ENCODE peak calls at places on chromosomes 3 and 15, in ten cellular contexts. One of them, this sample, is unnamed.
A peak's percentile ranks its signal among the peaks of the same experiment; 100 is the strongest.

GRCh38 chr3:134326126-134326525 is 48.1 kb downstream of the AMOTL2 start:
- DNase-seq in prostate gland: no peak
- DNase-seq in sigmoid colon: no peak
- DNase-seq in coronary artery: no peak
- DNase-seq in IMR-90: no peak
- DNase-seq in upper lobe of right lung: no peak
- DNase-seq in pancreas: no peak
- DNase-seq in stomach: no peak
- DNase-seq in AG04450: no peak
- DNase-seq in lung: no peak
- DNase-seq in this sample: peak; percentile 23

GRCh38 chr3:13569641-13570390 is 20.9 kb downstream of the FBLN2 start:
- DNase-seq in prostate gland: no peak
- DNase-seq in sigmoid colon: no peak
- DNase-seq in coronary artery: no peak
- DNase-seq in IMR-90: peak; percentile 10
- DNase-seq in upper lobe of right lung: no peak
- DNase-seq in pancreas: no peak
- DNase-seq in stomach: no peak
- DNase-seq in AG04450: no peak
- DNase-seq in lung: no peak
- DNase-seq in this sample: peak; percentile 51

GRCh38 chr3:73745429-73746247 is 120.9 kb upstream of the PDZRN3 start:
- DNase-seq in prostate gland: peak; percentile 25
- DNase-seq in sigmoid colon: no peak
- DNase-seq in coronary artery: no peak
- DNase-seq in IMR-90: peak; percentile 33
- DNase-seq in upper lobe of right lung: no peak
- DNase-seq in pancreas: no peak
- DNase-seq in stomach: no peak
- DNase-seq in AG04450: no peak
- DNase-seq in lung: no peak
- DNase-seq in this sample: no peak

GRCh38 chr3:195768414-195768813 is 43.3 kb downstream of the MUC4 start:
- DNase-seq in prostate gland: no peak
- DNase-seq in sigmoid colon: no peak
- DNase-seq in coronary artery: no peak
- DNase-seq in IMR-90: no peak
- DNase-seq in upper lobe of right lung: no peak
- DNase-seq in pancreas: no peak
- DNase-seq in stomach: no peak
- DNase-seq in AG04450: no peak
- DNase-seq in lung: no peak
- DNase-seq in this sample: peak; percentile 6

GRCh38 chr3:192825191-192825590 is 92.5 kb downstream of the MB21D2 start:
- DNase-seq in prostate gland: no peak
- DNase-seq in sigmoid colon: no peak
- DNase-seq in coronary artery: no peak
- DNase-seq in IMR-90: no peak
- DNase-seq in upper lobe of right lung: no peak
- DNase-seq in pancreas: no peak
- DNase-seq in stomach: no peak
- DNase-seq in AG04450: no peak
- DNase-seq in lung: no peak
- DNase-seq in this sample: no peak

GRCh38 chr15:31391687-31392671 is 65.3 kb downstream of the KLF13 start:
- DNase-seq in prostate gland: peak; percentile 75
- DNase-seq in sigmoid colon: peak; percentile 94
- DNase-seq in coronary artery: peak; percentile 92
- DNase-seq in IMR-90: peak; percentile 62
- DNase-seq in upper lobe of right lung: peak; percentile 95
- DNase-seq in pancreas: peak; percentile 83
- DNase-seq in stomach: peak; percentile 90
- DNase-seq in AG04450: peak; percentile 23
- DNase-seq in lung: peak; percentile 83
- DNase-seq in this sample: no peak

GRCh38 chr15:99427668-99428361 is 138.0 kb upstream of the MEF2A start:
- DNase-seq in prostate gland: no peak
- DNase-seq in sigmoid colon: peak; percentile 12
- DNase-seq in coronary artery: no peak
- DNase-seq in IMR-90: no peak
- DNase-seq in upper lobe of right lung: peak; percentile 37
- DNase-seq in pancreas: no peak
- DNase-seq in stomach: no peak
- DNase-seq in AG04450: no peak
- DNase-seq in lung: no peak
- DNase-seq in this sample: peak; percentile 58

GRCh38 chr3:113051827-113052226 is 61.0 kb downstream of the GTPBP8 start:
- DNase-seq in prostate gland: peak; percentile 73
- DNase-seq in sigmoid colon: peak; percentile 82
- DNase-seq in coronary artery: no peak
- DNase-seq in IMR-90: no peak
- DNase-seq in upper lobe of right lung: no peak
- DNase-seq in pancreas: no peak
- DNase-seq in stomach: no peak
- DNase-seq in AG04450: no peak
- DNase-seq in lung: no peak
- DNase-seq in this sample: no peak

GRCh38 chr15:88604381-88604951 is 16.7 kb upstream of the AEN start:
- DNase-seq in prostate gland: no peak
- DNase-seq in sigmoid colon: no peak
- DNase-seq in coronary artery: no peak
- DNase-seq in IMR-90: no peak
- DNase-seq in upper lobe of right lung: no peak
- DNase-seq in pancreas: no peak
- DNase-seq in stomach: no peak
- DNase-seq in AG04450: no peak
- DNase-seq in lung: no peak
- DNase-seq in this sample: no peak

GRCh38 chr3:143769663-143770062 is 78.6 kb downstream of the SLC9A9 start:
- DNase-seq in prostate gland: no peak
- DNase-seq in sigmoid colon: no peak
- DNase-seq in coronary artery: no peak
- DNase-seq in IMR-90: peak; percentile 57
- DNase-seq in upper lobe of right lung: no peak
- DNase-seq in pancreas: no peak
- DNase-seq in stomach: no peak
- DNase-seq in AG04450: peak; percentile 13
- DNase-seq in lung: no peak
- DNase-seq in this sample: no peak

GRCh38 chr3:143764840-143765239 is 83.4 kb downstream of the SLC9A9 start:
- DNase-seq in prostate gland: no peak
- DNase-seq in sigmoid colon: no peak
- DNase-seq in coronary artery: no peak
- DNase-seq in IMR-90: no peak
- DNase-seq in upper lobe of right lung: no peak
- DNase-seq in pancreas: no peak
- DNase-seq in stomach: no peak
- DNase-seq in AG04450: no peak
- DNase-seq in lung: no peak
- DNase-seq in this sample: no peak

GRCh38 chr3:143757691-143758090 is 90.6 kb downstream of the SLC9A9 start:
- DNase-seq in prostate gland: no peak
- DNase-seq in sigmoid colon: no peak
- DNase-seq in coronary artery: no peak
- DNase-seq in IMR-90: no peak
- DNase-seq in upper lobe of right lung: no peak
- DNase-seq in pancreas: no peak
- DNase-seq in stomach: no peak
- DNase-seq in AG04450: no peak
- DNase-seq in lung: no peak
- DNase-seq in this sample: no peak

GRCh38 chr3:143763568-143764162 is 84.6 kb downstream of the SLC9A9 start:
- DNase-seq in prostate gland: no peak
- DNase-seq in sigmoid colon: no peak
- DNase-seq in coronary artery: no peak
- DNase-seq in IMR-90: peak; percentile 13
- DNase-seq in upper lobe of right lung: no peak
- DNase-seq in pancreas: no peak
- DNase-seq in stomach: no peak
- DNase-seq in AG04450: no peak
- DNase-seq in lung: no peak
- DNase-seq in this sample: no peak
- TF ChIP-seq CTCF in prostate gland: peak; percentile 37
- TF ChIP-seq CTCF in sigmoid colon: no peak
- TF ChIP-seq CTCF in coronary artery: no peak
- TF ChIP-seq CTCF in IMR-90: peak; percentile 36
- TF ChIP-seq CTCF in upper lobe of right lung: peak; percentile 37
- TF ChIP-seq CTCF in pancreas: no peak
- TF ChIP-seq CTCF in stomach: no peak
- TF ChIP-seq CTCF in AG04450: peak; percentile 49
- TF ChIP-seq CTCF in lung: no peak
- TF ChIP-seq CTCF in this sample: peak; percentile 82

GRCh38 chr3:38157117-38157516 is 8.2 kb upstream of the OXSR1 start:
- DNase-seq in prostate gland: no peak
- DNase-seq in sigmoid colon: no peak
- DNase-seq in coronary artery: no peak
- DNase-seq in IMR-90: no peak
- DNase-seq in upper lobe of right lung: no peak
- DNase-seq in pancreas: no peak
- DNase-seq in stomach: no peak
- DNase-seq in AG04450: no peak
- DNase-seq in lung: no peak
- DNase-seq in this sample: no peak
- H3K27ac ChIP-seq in prostate gland: no peak overlapping the region
- H3K27ac ChIP-seq in sigmoid colon: no peak overlapping the region
- H3K27ac ChIP-seq in coronary artery: no peak overlapping the region
- H3K27ac ChIP-seq in IMR-90: no peak overlapping the region
- H3K27ac ChIP-seq in upper lobe of right lung: no peak overlapping the region
- H3K27ac ChIP-seq in pancreas: no peak overlapping the region
- H3K27ac ChIP-seq in stomach: no peak overlapping the region
- H3K27ac ChIP-seq in AG04450: no peak overlapping the region
- H3K27ac ChIP-seq in lung: no peak overlapping the region
- H3K27ac ChIP-seq in this sample: peak overlapping the region; percentile 90

DNA sequence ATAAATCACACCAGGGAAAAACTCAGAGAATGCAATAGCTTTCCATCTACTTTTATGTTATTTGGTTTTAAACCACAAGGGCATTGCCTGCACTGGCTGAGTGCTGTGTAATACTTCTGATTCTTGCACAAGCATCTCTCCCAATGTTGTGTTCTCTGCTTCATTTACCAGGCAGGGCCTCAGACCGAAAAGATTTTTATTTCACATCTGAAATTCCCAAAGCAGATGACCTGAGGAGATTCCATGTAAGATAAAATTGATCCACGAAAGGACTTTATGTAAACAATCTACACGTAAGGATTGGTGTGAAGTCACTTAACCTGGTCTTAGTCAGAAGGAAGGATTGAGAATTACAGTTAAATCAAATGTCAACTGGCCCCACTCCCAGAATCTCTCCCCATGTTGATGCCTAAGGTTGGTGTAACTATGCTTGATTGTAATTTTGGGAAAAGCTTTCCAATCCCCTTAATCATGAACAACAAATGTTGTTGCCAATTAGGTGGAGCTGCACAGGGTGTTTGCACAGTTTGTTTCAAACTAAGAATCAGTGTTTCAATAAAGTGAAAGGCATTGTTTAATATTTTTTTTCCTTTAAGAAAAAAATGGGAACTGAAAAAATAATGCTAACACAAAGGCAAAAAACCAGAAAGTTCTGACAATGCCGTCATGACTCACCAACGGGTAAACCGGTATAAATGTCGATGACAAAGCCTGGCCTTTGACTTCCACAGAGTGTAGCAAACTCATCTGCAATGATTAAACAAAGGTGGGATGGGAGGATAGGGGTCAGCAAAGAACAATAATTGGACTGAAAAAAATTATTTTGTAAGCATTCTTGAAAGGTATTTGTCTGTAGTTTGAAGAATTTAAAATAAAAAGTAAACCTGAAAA is 128.6 kb downstream of the DUT start:
- DNase-seq in prostate gland: no peak
- DNase-seq in sigmoid colon: no peak
- DNase-seq in coronary artery: no peak
- DNase-seq in IMR-90: peak; percentile 79
- DNase-seq in upper lobe of right lung: no peak
- DNase-seq in pancreas: no peak
- DNase-seq in stomach: no peak
- DNase-seq in AG04450: peak; percentile 62
- DNase-seq in lung: no peak
- DNase-seq in this sample: no peak
- TF ChIP-seq CTCF in prostate gland: no peak
- TF ChIP-seq CTCF in sigmoid colon: no peak
- TF ChIP-seq CTCF in coronary artery: no peak
- TF ChIP-seq CTCF in IMR-90: peak; percentile 9
- TF ChIP-seq CTCF in upper lobe of right lung: no peak
- TF ChIP-seq CTCF in pancreas: no peak
- TF ChIP-seq CTCF in stomach: no peak
- TF ChIP-seq CTCF in AG04450: no peak
- TF ChIP-seq CTCF in lung: no peak
- TF ChIP-seq CTCF in this sample: no peak

DNA sequence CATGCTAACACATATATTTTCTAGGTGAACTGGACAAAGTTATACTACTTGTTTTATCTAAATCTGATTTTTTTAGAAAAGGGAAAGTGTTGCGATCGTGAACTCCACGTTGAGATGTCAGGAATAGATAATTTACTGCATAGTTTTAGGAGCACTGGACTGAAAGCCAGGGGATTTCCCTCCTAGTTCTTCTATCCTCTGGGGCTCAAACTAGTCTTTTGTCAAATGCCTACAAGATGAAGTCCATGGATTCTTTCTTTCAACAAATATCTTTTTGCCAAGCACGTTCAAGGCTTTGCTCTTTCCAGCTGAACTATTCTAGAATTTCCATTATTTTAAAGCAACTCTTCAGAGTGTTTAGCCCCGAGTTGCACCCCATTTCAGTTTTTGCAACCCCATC is 582 bp upstream of the HPS3 start:
- DNase-seq in prostate gland: no peak
- DNase-seq in sigmoid colon: no peak
- DNase-seq in coronary artery: no peak
- DNase-seq in IMR-90: peak; percentile 12
- DNase-seq in upper lobe of right lung: no peak
- DNase-seq in pancreas: no peak
- DNase-seq in stomach: no peak
- DNase-seq in AG04450: no peak
- DNase-seq in lung: no peak
- DNase-seq in this sample: no peak
- H3K27ac ChIP-seq in prostate gland: peak overlapping the region; percentile 84
- H3K27ac ChIP-seq in sigmoid colon: peak overlapping the region; percentile 88
- H3K27ac ChIP-seq in coronary artery: peak overlapping the region; percentile 85
- H3K27ac ChIP-seq in IMR-90: peak overlapping the region; percentile 69
- H3K27ac ChIP-seq in upper lobe of right lung: peak overlapping the region; percentile 93
- H3K27ac ChIP-seq in pancreas: peak overlapping the region; percentile 81
- H3K27ac ChIP-seq in stomach: peak overlapping the region; percentile 94
- H3K27ac ChIP-seq in AG04450: peak overlapping the region; percentile 42
- H3K27ac ChIP-seq in lung: peak overlapping the region; percentile 10
- H3K27ac ChIP-seq in this sample: no peak overlapping the region